ENCODE peak calls at places on chromosomes 5 and 9, in nine cellular contexts. H, G, Z, Y, K, R, W, I and A are unnamed samples.

GRCh38 chr5:96904054-96904931 is 28.0 kb downstream of the ERAP2 start:
- DNase-seq in H (no peak), G (peak; percentile 36), Z (no peak), Y (no peak), K (no peak), R (no peak), W (no peak), I (no peak), A (no peak)

GRCh38 chr9:122028089-122028488 is 65.0 kb downstream of the TTLL11 start:
- DNase-seq in H (no peak), G (no peak), Z (no peak), Y (no peak), K (no peak), R (no peak), W (no peak), I (no peak), A (no peak)

GRCh38 chr5:82406200-82406773 is 128.1 kb upstream of the RPS23 start:
- DNase-seq in H (no peak), G (peak; percentile 93), Z (peak; percentile 9), Y (no peak), K (no peak), R (no peak), W (no peak), I (no peak), A (no peak)

GRCh38 chr9:28073278-28073677 is 500.0 kb upstream of the C9orf72 start:
- DNase-seq in H (no peak), G (peak; percentile 60), Z (peak; percentile 75), Y (no peak), K (peak; percentile 78), R (no peak), W (no peak), I (no peak), A (no peak)

GRCh38 chr5:55227738-55228430 is 769 bp upstream of the MCIDAS start:
- DNase-seq in H (no peak), G (no peak), Z (no peak), Y (no peak), K (no peak), R (no peak), W (no peak), I (no peak), A (no peak)

GRCh38 chr5:139110526-139111168 is 87.5 kb downstream of the SIL1 start:
- DNase-seq in H (no peak), G (no peak), Z (no peak), Y (no peak), K (no peak), R (no peak), W (no peak), I (no peak), A (no peak)

GRCh38 chr5:69449511-69449910 is 34.6 kb downstream of the MARVELD2 start:
- DNase-seq in H (no peak), G (no peak), Z (no peak), Y (no peak), K (no peak), R (no peak), W (no peak), I (no peak), A (no peak)

GRCh38 chr9:77455312-77455927 is 192.7 kb downstream of the GNA14 start:
- DNase-seq in H (no peak), G (no peak), Z (peak; percentile 59), Y (no peak), K (peak; percentile 36), R (no peak), W (peak; percentile 7), I (no peak), A (peak; percentile 25)

GRCh38 chr5:74035521-74035937 is 409.5 kb downstream of the ARHGEF28 start:
- DNase-seq in H (no peak), G (peak; percentile 74), Z (peak; percentile 29), Y (no peak), K (peak; percentile 62), R (no peak), W (no peak), I (no peak), A (no peak)

GRCh38 chr5:33558489-33558888 is 117.7 kb downstream of the TARS1 start:
- DNase-seq in H (no peak), G (peak; percentile 11), Z (no peak), Y (no peak), K (no peak), R (no peak), W (no peak), I (no peak), A (no peak)

GRCh38 chr5:181217111-181217804 is 5.8 kb upstream of the TRIM41 start:
- DNase-seq in H (peak; percentile 59), G (peak; percentile 54), Z (peak; percentile 84), Y (peak; percentile 61), K (peak; percentile 69), R (peak; percentile 58), W (no peak), I (no peak), A (peak; percentile 84)

GRCh38 chr9:77163889-77164288 is 13.4 kb upstream of the VPS13A start:
- DNase-seq in H (no peak), G (peak; percentile 86), Z (peak; percentile 89), Y (no peak), K (peak; percentile 13), R (no peak), W (no peak), I (no peak), A (no peak)

GRCh38 chr5:42840842-42841574 is 29.3 kb upstream of the SELENOP start:
- DNase-seq in H (no peak), G (no peak), Z (no peak), Y (no peak), K (no peak), R (no peak), W (no peak), I (no peak), A (no peak)

GRCh38 chr5:72244862-72245371 is 75.1 kb downstream of the MRPS27 start:
- DNase-seq in H (no peak), G (peak; percentile 66), Z (peak; percentile 52), Y (no peak), K (peak; percentile 51), R (no peak), W (no peak), I (no peak), A (no peak)

GRCh38 chr5:170632985-170633234 is 129.1 kb downstream of the KCNIP1 start:
- DNase-seq in H (peak; percentile 13), G (no peak), Z (peak; percentile 73), Y (peak; percentile 70), K (peak; percentile 85), R (peak; percentile 60), W (peak; percentile 31), I (peak; percentile 89), A (no peak)

GRCh38 chr5:4571248-4571950 is 568.7 kb upstream of the ADAMTS16 start:
- DNase-seq in H (no peak), G (no peak), Z (no peak), Y (no peak), K (no peak), R (no peak), W (no peak), I (no peak), A (no peak)

GRCh38 chr5:140181002-140181483 is 6.1 kb downstream of the CYSTM1 start:
- DNase-seq in H (no peak), G (no peak), Z (no peak), Y (no peak), K (peak; percentile 32), R (no peak), W (no peak), I (no peak), A (no peak)
- H3K4me3 ChIP-seq in H (no peak overlapping the region), G (no peak overlapping the region), Z (no peak overlapping the region), Y (no peak overlapping the region), K (no peak overlapping the region), R (peak overlapping the region; percentile 24), W (no peak overlapping the region), I (peak overlapping the region; percentile 5), A (no peak overlapping the region)

GRCh38 chr9:97990259-97990658 is 7.1 kb downstream of the ANP32B start:
- DNase-seq in H (no peak), G (peak; percentile 70), Z (peak; percentile 70), Y (no peak), K (peak; percentile 55), R (no peak), W (no peak), I (no peak), A (no peak)
- H3K27ac ChIP-seq in H (no peak overlapping the region), G (peak overlapping the region; percentile 22), Z (no peak overlapping the region), Y (no peak overlapping the region), K (peak overlapping the region; percentile 4), R (no peak overlapping the region), W (no peak overlapping the region), I (no peak overlapping the region), A (no peak overlapping the region)

GRCh38 chr9:137163101-137163661 is 6.7 kb downstream of the LRRC26 start:
- DNase-seq in H (no peak), G (no peak), Z (peak; percentile 76), Y (no peak), K (no peak), R (no peak), W (no peak), I (no peak), A (no peak)

GRCh38 chr9:137162505-137163100 is 7.2 kb downstream of the LRRC26 start:
- DNase-seq in H (no peak), G (no peak), Z (no peak), Y (no peak), K (peak; percentile 60), R (no peak), W (no peak), I (no peak), A (no peak)

GRCh38 chr9:137160716-137161557 is 8.9 kb downstream of the LRRC26 start:
- DNase-seq in H (no peak), G (no peak), Z (no peak), Y (no peak), K (no peak), R (no peak), W (no peak), I (no peak), A (no peak)

GRCh38 chr9:137160054-137160425 is 9.8 kb downstream of the LRRC26 start:
- DNase-seq in H (no peak), G (no peak), Z (no peak), Y (no peak), K (no peak), R (no peak), W (no peak), I (no peak), A (no peak)

GRCh38 chr9:137161558-137162483 is 8.0 kb downstream of the LRRC26 start:
- DNase-seq in H (no peak), G (no peak), Z (peak; percentile 54), Y (no peak), K (no peak), R (no peak), W (no peak), I (no peak), A (no peak)
- H3K4me1 ChIP-seq in H (peaks cover 20% of the 10 kb centered on the region), G (no peaks in the 10 kb centered on the region), Z (peaks cover 20% of the 10 kb centered on the region), Y (peaks cover 20% of the 10 kb centered on the region), K (peaks cover 10% of the 10 kb centered on the region), R (peaks cover 6% of the 10 kb centered on the region), W (peaks cover 21% of the 10 kb centered on the region), I (peaks cover 6% of the 10 kb centered on the region), A (peaks cover 14% of the 10 kb centered on the region)

DNA sequence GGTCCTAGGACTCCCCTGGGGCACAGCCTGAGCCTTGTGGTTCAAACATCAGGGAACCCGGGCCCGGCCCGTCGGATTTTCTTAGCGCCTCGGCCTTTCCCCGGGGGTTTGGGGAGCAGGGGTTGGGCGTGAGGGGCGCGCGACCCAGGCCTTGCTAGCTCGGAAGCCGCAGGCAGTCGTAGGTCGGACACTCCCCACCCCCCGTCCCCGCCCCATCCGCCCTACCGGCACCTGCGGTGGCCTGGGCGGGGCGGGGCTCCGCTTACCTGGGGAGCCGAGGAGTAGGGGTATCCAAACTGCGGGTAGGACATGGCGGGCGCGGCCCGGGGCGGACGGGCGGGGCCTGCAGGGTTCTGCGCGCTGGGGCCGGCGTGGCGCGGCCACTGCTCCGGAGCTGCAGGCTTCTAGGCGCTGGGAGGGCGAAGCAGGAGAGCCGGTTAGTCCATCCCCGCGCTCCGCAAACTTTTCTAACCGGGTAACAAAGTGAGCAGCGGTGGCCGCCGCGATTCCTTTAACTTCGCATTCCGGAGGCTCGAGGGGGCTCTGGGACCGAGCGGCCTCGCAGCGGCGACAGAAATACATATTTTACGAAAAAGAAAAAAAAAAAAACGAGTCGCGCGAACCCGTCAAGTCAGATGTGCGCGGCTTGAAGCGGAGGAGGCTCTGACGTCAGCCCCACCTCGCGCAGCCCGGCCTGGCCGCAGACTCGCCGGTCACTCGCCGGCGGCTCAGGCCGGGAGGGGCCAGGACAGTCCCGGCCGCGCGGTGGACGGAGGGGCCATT is at the start of gene IRX4:
- DNase-seq in H (no peak), G (peak; percentile 14), Z (peak; percentile 29), Y (peak; percentile 35), K (no peak), R (no peak), W (no peak), I (peak; percentile 73), A (no peak)
- H3K4me3 ChIP-seq in H (peak within 1 kb of the TSS; percentile 25), G (no peak within 1 kb of the TSS), Z (no peak within 1 kb of the TSS), Y (peak within 1 kb of the TSS; percentile 21), K (no peak within 1 kb of the TSS), R (peak within 1 kb of the TSS; percentile 58), W (no peak within 1 kb of the TSS), I (no peak within 1 kb of the TSS), A (no peak within 1 kb of the TSS)